ENCODE peak calls at places on chromosomes 7 and 10, in seven cellular contexts. Y, X, Z, W, E, J and B are unnamed samples.

GRCh38 chr10:35605191-35605590 is at the start of gene GJD4:
- DNase-seq in Y (no peak), X (no peak), Z (no peak), W (no peak), E (no peak), J (no peak), B (no peak)

GRCh38 chr7:25976630-25977029 is 175.4 kb upstream of the NFE2L3 start:
- DNase-seq in Y (no peak), X (no peak), Z (no peak), W (no peak), E (no peak), J (no peak), B (no peak)

GRCh38 chr7:141593134-141593533 is 41.9 kb downstream of the AGK start:
- DNase-seq in Y (no peak), X (peak), Z (no peak), W (peak), E (no peak), J (peak), B (no peak)

GRCh38 chr10:132458595-132459251 is 61.7 kb downstream of the PWWP2B start:
- DNase-seq in Y (peak), X (no peak), Z (peak), W (no peak), E (peak), J (peak), B (peak)

GRCh38 chr7:21969822-21970221 is 24.1 kb upstream of the CDCA7L start:
- DNase-seq in Y (no peak), X (no peak), Z (no peak), W (no peak), E (no peak), J (no peak), B (no peak)

GRCh38 chr10:99743841-99744240 is 11.8 kb downstream of the CUTC start:
- DNase-seq in Y (peak), X (no peak), Z (no peak), W (no peak), E (no peak), J (no peak), B (no peak)

GRCh38 chr7:66307591-66308215 is 102.6 kb downstream of the TPST1 start:
- DNase-seq in Y (peak), X (peak), Z (no peak), W (peak), E (no peak), J (peak), B (no peak)

GRCh38 chr7:124724516-124725192 is 40.9 kb downstream of the GPR37 start:
- DNase-seq in Y (no peak), X (no peak), Z (no peak), W (no peak), E (no peak), J (no peak), B (no peak)

GRCh38 chr7:73397521-73397934 is 36.0 kb upstream of the FZD9 start:
- DNase-seq in Y (no peak), X (no peak), Z (no peak), W (no peak), E (no peak), J (no peak), B (no peak)

GRCh38 chr10:18607503-18607902 is 43.9 kb downstream of the NSUN6 start:
- DNase-seq in Y (peak), X (peak), Z (no peak), W (peak), E (no peak), J (peak), B (peak)

GRCh38 chr7:50739744-50740455 is 42.8 kb downstream of the GRB10 start:
- DNase-seq in Y (no peak), X (no peak), Z (no peak), W (peak), E (peak), J (no peak), B (no peak)

GRCh38 chr10:113222207-113222606 is 272.2 kb downstream of the TCF7L2 start:
- DNase-seq in Y (no peak), X (no peak), Z (no peak), W (peak), E (no peak), J (no peak), B (no peak)

GRCh38 chr10:43401627-43402026 is 7.4 kb downstream of the HNRNPF start:
- DNase-seq in Y (no peak), X (no peak), Z (no peak), W (no peak), E (no peak), J (no peak), B (peak)

GRCh38 chr7:117399820-117400422 is 27.4 kb downstream of the ASZ1 start:
- DNase-seq in Y (peak), X (no peak), Z (no peak), W (no peak), E (no peak), J (peak), B (no peak)

GRCh38 chr7:113071465-113071864 is 15.2 kb downstream of the GPR85 start:
- DNase-seq in Y (no peak), X (no peak), Z (no peak), W (peak), E (no peak), J (peak), B (no peak)

GRCh38 chr10:74753295-74754211 is 72.8 kb upstream of the KAT6B start:
- DNase-seq in Y (peak), X (peak), Z (no peak), W (peak), E (no peak), J (no peak), B (no peak)

GRCh38 chr10:86348321-86349210 is 18.0 kb downstream of the GRID1 start:
- DNase-seq in Y (peak), X (no peak), Z (peak), W (no peak), E (no peak), J (peak), B (peak)

GRCh38 chr7:1569016-1569415 is 816 bp downstream of the PSMG3 start:
- DNase-seq in Y (peak), X (no peak), Z (peak), W (peak), E (no peak), J (peak), B (no peak)

GRCh38 chr10:76114556-76114955 is 683.1 kb downstream of the LRMDA start:
- DNase-seq in Y (peak), X (no peak), Z (no peak), W (peak), E (no peak), J (no peak), B (no peak)

GRCh38 chr10:32190890-32191491 is 134.8 kb upstream of the KIF5B start:
- DNase-seq in Y (peak), X (peak), Z (no peak), W (peak), E (no peak), J (peak), B (no peak)

GRCh38 chr10:86688398-86688921 is 20.1 kb downstream of the LDB3 start:
- DNase-seq in Y (peak), X (peak), Z (peak), W (peak), E (peak), J (peak), B (peak)

GRCh38 chr10:128675405-128675804 is 549.2 kb upstream of the MKI67 start:
- DNase-seq in Y (no peak), X (no peak), Z (no peak), W (no peak), E (no peak), J (no peak), B (no peak)

GRCh38 chr7:151451156-151451555 is 11.2 kb upstream of the CRYGN start:
- DNase-seq in Y (no peak), X (no peak), Z (no peak), W (no peak), E (peak), J (no peak), B (no peak)

GRCh38 chr7:23268746-23269145 is 22.2 kb downstream of the GPNMB start:
- DNase-seq in Y (peak), X (peak), Z (no peak), W (peak), E (no peak), J (no peak), B (no peak)

GRCh38 chr7:108146070-108146842 is 16.1 kb upstream of the LAMB4 start:
- DNase-seq in Y (peak), X (peak), Z (peak), W (peak), E (no peak), J (peak), B (peak)

GRCh38 chr10:5485948-5486851 is 13.2 kb downstream of the CALML5 start:
- DNase-seq in Y (no peak), X (no peak), Z (no peak), W (no peak), E (no peak), J (no peak), B (no peak)

GRCh38 chr10:65581426-65582026 is 1344.3 kb upstream of the LRRTM3 start:
- DNase-seq in Y (no peak), X (no peak), Z (no peak), W (no peak), E (no peak), J (no peak), B (no peak)

GRCh38 chr7:155009570-155010157 is 6.7 kb upstream of the PAXIP1 start:
- DNase-seq in Y (peak), X (no peak), Z (no peak), W (no peak), E (no peak), J (peak), B (no peak)

GRCh38 chr7:102390697-102391484 is 5.3 kb upstream of the PRKRIP1 start:
- DNase-seq in Y (peak), X (peak), Z (peak), W (peak), E (peak), J (peak), B (peak)

GRCh38 chr10:43627942-43628341 is 20.7 kb downstream of the ZNF32 start:
- DNase-seq in Y (no peak), X (no peak), Z (no peak), W (no peak), E (no peak), J (no peak), B (no peak)

GRCh38 chr7:25244193-25244592 is 15.9 kb upstream of the NPVF start:
- DNase-seq in Y (no peak), X (no peak), Z (no peak), W (no peak), E (no peak), J (no peak), B (no peak)

GRCh38 chr7:92735707-92736106 is 100.7 kb downstream of the CDK6 start:
- DNase-seq in Y (peak), X (peak), Z (no peak), W (peak), E (no peak), J (no peak), B (no peak)

GRCh38 chr10:93670372-93670771 is 32.0 kb downstream of the FRA10AC1 start:
- DNase-seq in Y (no peak), X (no peak), Z (no peak), W (no peak), E (no peak), J (no peak), B (no peak)

GRCh38 chr7:143240323-143241168 is 18.7 kb downstream of the TAS2R40 start:
- DNase-seq in Y (peak), X (peak), Z (no peak), W (peak), E (peak), J (peak), B (peak)

GRCh38 chr10:94677691-94678090 is 5.8 kb upstream of the CYP2C18 start:
- DNase-seq in Y (peak), X (no peak), Z (no peak), W (no peak), E (no peak), J (peak), B (no peak)
- TF ChIP-seq CTCF in Y (peak), X (no peak), Z (no peak), W (no peak), E (no peak), J (peak), B (peak)

DNA sequence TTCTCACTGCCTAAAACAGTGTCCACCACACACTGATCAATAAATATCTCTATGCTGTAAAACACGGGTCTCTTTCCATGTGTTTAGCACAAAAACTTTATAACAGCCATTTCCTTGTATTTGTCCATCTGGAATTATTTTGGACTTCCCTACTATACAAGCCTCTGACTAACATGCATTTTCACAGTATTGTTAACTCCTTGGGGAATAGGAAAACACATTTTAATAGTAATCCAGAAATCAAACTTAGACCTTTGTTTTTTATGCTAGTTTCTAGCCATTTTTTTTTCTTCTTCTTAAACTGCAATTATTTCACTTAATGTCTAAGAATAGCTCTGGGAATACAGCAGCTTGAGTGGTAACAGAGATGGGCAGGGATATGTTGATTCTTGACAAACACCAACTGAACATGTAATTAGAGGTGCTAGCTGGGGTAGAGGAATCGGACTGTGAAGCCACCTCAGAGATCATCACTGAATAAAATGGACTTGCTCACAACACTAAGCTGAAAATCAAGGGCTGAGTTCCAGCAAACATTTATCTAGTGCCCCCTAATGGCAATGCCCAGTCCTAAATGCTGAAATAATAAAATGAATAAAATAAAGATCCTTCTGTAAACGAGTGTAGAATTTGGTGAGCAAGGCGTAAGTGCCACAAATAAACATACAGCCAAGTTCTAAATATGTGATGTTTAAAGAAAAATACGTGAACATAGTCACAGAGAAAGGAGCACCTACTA is 593.1 kb downstream of the SORCS1 start:
- DNase-seq in Y (peak), X (peak), Z (no peak), W (peak), E (no peak), J (peak), B (no peak)
- TF ChIP-seq CTCF in Y (peak), X (peak), Z (peak), W (peak), E (no peak), J (peak), B (peak)

GRCh38 chr10:90857635-90858488 is at the start of gene HTR7:
- DNase-seq in Y (peak), X (peak), Z (peak), W (peak), E (peak), J (peak), B (peak)
- TF ChIP-seq CTCF in Y (peak), X (peak), Z (peak), W (peak), E (peak), J (peak), B (peak)

GRCh38 chr7:77993823-77994222 is 195.2 kb downstream of the PHTF2 start:
- DNase-seq in Y (no peak), X (no peak), Z (no peak), W (no peak), E (no peak), J (no peak), B (no peak)

GRCh38 chr7:77991656-77992055 is 193.1 kb downstream of the PHTF2 start:
- DNase-seq in Y (no peak), X (no peak), Z (no peak), W (no peak), E (no peak), J (no peak), B (no peak)

GRCh38 chr7:77989981-77990566 is 191.5 kb downstream of the PHTF2 start:
- DNase-seq in Y (peak), X (no peak), Z (no peak), W (no peak), E (no peak), J (no peak), B (peak)

DNA sequence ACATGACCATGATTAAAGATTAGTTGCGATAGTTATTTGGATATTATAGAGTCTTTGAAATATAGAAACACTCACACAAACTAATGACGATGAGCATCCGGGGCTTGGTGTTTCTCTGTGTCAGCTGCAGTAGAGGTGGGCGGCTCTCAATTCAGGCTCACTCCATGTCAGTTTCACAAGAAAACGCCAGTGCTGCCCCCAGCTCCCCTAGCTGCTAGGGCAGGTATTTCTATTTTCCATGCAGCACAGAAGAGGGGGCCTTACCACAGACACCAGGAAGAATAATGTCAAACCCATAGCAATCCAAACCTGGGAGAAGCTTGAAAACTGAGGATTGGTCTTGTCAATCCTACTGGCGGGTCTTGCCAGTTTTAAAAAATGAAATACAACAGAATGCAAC is 197.1 kb downstream of the PHTF2 start:
- DNase-seq in Y (no peak), X (peak), Z (no peak), W (no peak), E (no peak), J (peak), B (peak)
- TF ChIP-seq CTCF in Y (peak), X (peak), Z (no peak), W (no peak), E (no peak), J (peak), B (peak)

GRCh38 chr7:4959356-4959755 is 369 bp upstream of the MMD2 start:
- DNase-seq in Y (no peak), X (no peak), Z (peak), W (no peak), E (no peak), J (no peak), B (no peak)

GRCh38 chr7:4957847-4958476 is 1.0 kb downstream of the MMD2 start:
- DNase-seq in Y (no peak), X (no peak), Z (peak), W (no peak), E (no peak), J (no peak), B (no peak)

GRCh38 chr7:4959881-4960280 is 894 bp upstream of the MMD2 start:
- DNase-seq in Y (no peak), X (no peak), Z (peak), W (no peak), E (no peak), J (no peak), B (no peak)

GRCh38 chr7:4958477-4959301 is at the start of gene MMD2:
- DNase-seq in Y (no peak), X (no peak), Z (peak), W (no peak), E (no peak), J (no peak), B (peak)

GRCh38 chr7:4960363-4960762 is 1.4 kb upstream of the MMD2 start:
- DNase-seq in Y (no peak), X (no peak), Z (peak), W (no peak), E (no peak), J (no peak), B (no peak)
- TF ChIP-seq CTCF in Y (no peak), X (no peak), Z (no peak), W (no peak), E (no peak), J (peak), B (no peak)

GRCh38 chr10:79502561-79503309 is 9.6 kb upstream of the EIF5AL1 start:
- DNase-seq in Y (peak), X (no peak), Z (no peak), W (no peak), E (no peak), J (peak), B (peak)
- TF ChIP-seq CTCF in Y (peak), X (peak), Z (no peak), W (no peak), E (no peak), J (peak), B (peak)

GRCh38 chr7:39948375-39948774 is 1.7 kb upstream of the CDK13 start:
- DNase-seq in Y (no peak), X (no peak), Z (no peak), W (peak), E (no peak), J (no peak), B (no peak)

GRCh38 chr7:39951156-39951942 is 1.3 kb downstream of the CDK13 start:
- DNase-seq in Y (peak), X (peak), Z (peak), W (peak), E (peak), J (peak), B (peak)

GRCh38 chr7:39950473-39951155 is 558 bp downstream of the CDK13 start:
- DNase-seq in Y (peak), X (peak), Z (peak), W (peak), E (peak), J (peak), B (peak)

GRCh38 chr7:39948932-39949928 is 826 bp upstream of the CDK13 start:
- DNase-seq in Y (peak), X (peak), Z (peak), W (peak), E (peak), J (peak), B (peak)

DNA sequence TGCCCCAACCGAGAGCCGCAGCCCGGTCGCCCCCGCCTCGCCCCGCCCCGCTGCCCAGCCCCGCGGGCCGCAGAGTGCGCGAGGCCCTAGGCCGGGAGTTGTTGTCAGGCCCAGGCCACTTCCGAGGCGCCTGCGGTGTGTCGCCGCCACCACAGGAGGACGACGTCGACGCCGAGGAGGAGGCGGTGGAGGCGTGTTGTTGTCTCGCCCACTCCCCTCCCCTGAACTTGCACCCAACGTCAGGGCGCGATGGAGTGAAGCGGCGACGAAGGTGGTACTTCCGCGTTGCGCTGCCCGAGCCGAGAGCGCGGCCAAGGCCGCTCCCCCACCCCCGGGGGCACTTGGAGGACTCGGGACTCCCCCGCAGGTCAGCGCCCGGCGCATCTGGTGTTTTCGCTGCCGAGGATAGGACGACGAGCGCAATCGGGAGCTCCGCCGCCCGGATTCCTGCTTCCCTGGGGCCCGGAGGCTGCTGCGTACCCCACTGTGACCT is at the start of gene CDK13:
- DNase-seq in Y (peak), X (peak), Z (peak), W (peak), E (peak), J (peak), B (peak)
- TF ChIP-seq CTCF in Y (no peak), X (no peak), Z (no peak), W (no peak), E (no peak), J (no peak), B (no peak)